ENCODE peak calls at places on chromosomes 3 and 15, in five cellular contexts. One of them, this sample, is unnamed.

GRCh38 chr15:68431792-68432401 is at the start of gene ITGA11:
- DNase-seq in progenitor cell of endocrine pancreas: peak
- DNase-seq in stimulated activated CD4-positive, alpha-beta T cell treated with anti-CD3 and anti-CD28 coated beads, TNF-alpha, amount 100 ng/mL, for 24 hours: no peak
- DNase-seq in stimulated activated CD8-positive, alpha-beta memory T cell treated with anti-CD3 and anti-CD28 coated beads, Interleukin-4, amount 100 ng/mL, for 48 hours: peak
- DNase-seq in heart left ventricle: peak
- DNase-seq in this sample: no peak

GRCh38 chr15:48471073-48471472 is 139.8 kb downstream of the DUT start:
- DNase-seq in progenitor cell of endocrine pancreas: no peak
- DNase-seq in heart left ventricle: no peak
- DNase-seq in stimulated activated CD8-positive, alpha-beta memory T cell treated with anti-CD3 and anti-CD28 coated beads, Interleukin-4, amount 100 ng/mL, for 48 hours: no peak
- DNase-seq in stimulated activated CD4-positive, alpha-beta T cell treated with anti-CD3 and anti-CD28 coated beads, TNF-alpha, amount 100 ng/mL, for 24 hours: no peak
- DNase-seq in this sample: no peak

GRCh38 chr3:178072391-178072790 is 463.8 kb upstream of the KCNMB2 start:
- DNase-seq in stimulated activated CD8-positive, alpha-beta memory T cell treated with anti-CD3 and anti-CD28 coated beads, Interleukin-4, amount 100 ng/mL, for 48 hours: no peak
- DNase-seq in stimulated activated CD4-positive, alpha-beta T cell treated with anti-CD3 and anti-CD28 coated beads, TNF-alpha, amount 100 ng/mL, for 24 hours: no peak
- DNase-seq in progenitor cell of endocrine pancreas: no peak
- DNase-seq in heart left ventricle: no peak
- DNase-seq in this sample: no peak

GRCh38 chr15:66706225-66706732 is 4.2 kb downstream of the SMAD6 start:
- DNase-seq in progenitor cell of endocrine pancreas: no peak
- DNase-seq in stimulated activated CD8-positive, alpha-beta memory T cell treated with anti-CD3 and anti-CD28 coated beads, Interleukin-4, amount 100 ng/mL, for 48 hours: no peak
- DNase-seq in heart left ventricle: peak
- DNase-seq in stimulated activated CD4-positive, alpha-beta T cell treated with anti-CD3 and anti-CD28 coated beads, TNF-alpha, amount 100 ng/mL, for 24 hours: no peak
- DNase-seq in this sample: no peak

GRCh38 chr3:197003461-197004385 is 25.9 kb downstream of the MELTF start:
- DNase-seq in stimulated activated CD8-positive, alpha-beta memory T cell treated with anti-CD3 and anti-CD28 coated beads, Interleukin-4, amount 100 ng/mL, for 48 hours: peak
- DNase-seq in heart left ventricle: no peak
- DNase-seq in stimulated activated CD4-positive, alpha-beta T cell treated with anti-CD3 and anti-CD28 coated beads, TNF-alpha, amount 100 ng/mL, for 24 hours: no peak
- DNase-seq in progenitor cell of endocrine pancreas: no peak
- DNase-seq in this sample: no peak

GRCh38 chr3:52006017-52006819 is 10.5 kb upstream of the RPL29 start:
- DNase-seq in stimulated activated CD4-positive, alpha-beta T cell treated with anti-CD3 and anti-CD28 coated beads, TNF-alpha, amount 100 ng/mL, for 24 hours: no peak
- DNase-seq in heart left ventricle: no peak
- DNase-seq in progenitor cell of endocrine pancreas: no peak
- DNase-seq in stimulated activated CD8-positive, alpha-beta memory T cell treated with anti-CD3 and anti-CD28 coated beads, Interleukin-4, amount 100 ng/mL, for 48 hours: no peak
- DNase-seq in this sample: no peak

GRCh38 chr3:114080201-114080600 is 23.7 kb downstream of the QTRT2 start:
- DNase-seq in stimulated activated CD4-positive, alpha-beta T cell treated with anti-CD3 and anti-CD28 coated beads, TNF-alpha, amount 100 ng/mL, for 24 hours: no peak
- DNase-seq in stimulated activated CD8-positive, alpha-beta memory T cell treated with anti-CD3 and anti-CD28 coated beads, Interleukin-4, amount 100 ng/mL, for 48 hours: no peak
- DNase-seq in heart left ventricle: no peak
- DNase-seq in progenitor cell of endocrine pancreas: no peak
- DNase-seq in this sample: no peak

GRCh38 chr15:73601449-73602425 is 31.5 kb downstream of the NPTN start:
- DNase-seq in heart left ventricle: no peak
- DNase-seq in stimulated activated CD8-positive, alpha-beta memory T cell treated with anti-CD3 and anti-CD28 coated beads, Interleukin-4, amount 100 ng/mL, for 48 hours: no peak
- DNase-seq in progenitor cell of endocrine pancreas: no peak
- DNase-seq in stimulated activated CD4-positive, alpha-beta T cell treated with anti-CD3 and anti-CD28 coated beads, TNF-alpha, amount 100 ng/mL, for 24 hours: no peak
- DNase-seq in this sample: no peak

GRCh38 chr15:69132935-69133861 is 27.2 kb upstream of the GLCE start:
- DNase-seq in stimulated activated CD4-positive, alpha-beta T cell treated with anti-CD3 and anti-CD28 coated beads, TNF-alpha, amount 100 ng/mL, for 24 hours: no peak
- DNase-seq in stimulated activated CD8-positive, alpha-beta memory T cell treated with anti-CD3 and anti-CD28 coated beads, Interleukin-4, amount 100 ng/mL, for 48 hours: no peak
- DNase-seq in heart left ventricle: no peak
- DNase-seq in progenitor cell of endocrine pancreas: no peak
- DNase-seq in this sample: no peak

GRCh38 chr3:122100591-122101491 is 45.7 kb downstream of the CD86 start:
- DNase-seq in heart left ventricle: no peak
- DNase-seq in stimulated activated CD4-positive, alpha-beta T cell treated with anti-CD3 and anti-CD28 coated beads, TNF-alpha, amount 100 ng/mL, for 24 hours: peak
- DNase-seq in stimulated activated CD8-positive, alpha-beta memory T cell treated with anti-CD3 and anti-CD28 coated beads, Interleukin-4, amount 100 ng/mL, for 48 hours: peak
- DNase-seq in progenitor cell of endocrine pancreas: no peak
- DNase-seq in this sample: no peak

GRCh38 chr3:113252553-113252952 is 41.2 kb downstream of the BOC start:
- DNase-seq in heart left ventricle: no peak
- DNase-seq in stimulated activated CD4-positive, alpha-beta T cell treated with anti-CD3 and anti-CD28 coated beads, TNF-alpha, amount 100 ng/mL, for 24 hours: no peak
- DNase-seq in progenitor cell of endocrine pancreas: no peak
- DNase-seq in stimulated activated CD8-positive, alpha-beta memory T cell treated with anti-CD3 and anti-CD28 coated beads, Interleukin-4, amount 100 ng/mL, for 48 hours: no peak
- DNase-seq in this sample: no peak

GRCh38 chr3:39814007-39814406 is 4.6 kb downstream of the MYRIP start:
- DNase-seq in stimulated activated CD8-positive, alpha-beta memory T cell treated with anti-CD3 and anti-CD28 coated beads, Interleukin-4, amount 100 ng/mL, for 48 hours: no peak
- DNase-seq in progenitor cell of endocrine pancreas: no peak
- DNase-seq in heart left ventricle: no peak
- DNase-seq in stimulated activated CD4-positive, alpha-beta T cell treated with anti-CD3 and anti-CD28 coated beads, TNF-alpha, amount 100 ng/mL, for 24 hours: no peak
- DNase-seq in this sample: no peak

GRCh38 chr3:18363367-18363766 is 61.8 kb downstream of the SATB1 start:
- DNase-seq in heart left ventricle: no peak
- DNase-seq in stimulated activated CD4-positive, alpha-beta T cell treated with anti-CD3 and anti-CD28 coated beads, TNF-alpha, amount 100 ng/mL, for 24 hours: no peak
- DNase-seq in progenitor cell of endocrine pancreas: no peak
- DNase-seq in stimulated activated CD8-positive, alpha-beta memory T cell treated with anti-CD3 and anti-CD28 coated beads, Interleukin-4, amount 100 ng/mL, for 48 hours: no peak
- DNase-seq in this sample: no peak

GRCh38 chr3:53040361-53040820 is 5.5 kb downstream of the SFMBT1 start:
- DNase-seq in stimulated activated CD4-positive, alpha-beta T cell treated with anti-CD3 and anti-CD28 coated beads, TNF-alpha, amount 100 ng/mL, for 24 hours: no peak
- DNase-seq in heart left ventricle: no peak
- DNase-seq in stimulated activated CD8-positive, alpha-beta memory T cell treated with anti-CD3 and anti-CD28 coated beads, Interleukin-4, amount 100 ng/mL, for 48 hours: no peak
- DNase-seq in progenitor cell of endocrine pancreas: no peak
- DNase-seq in this sample: no peak

GRCh38 chr3:3605181-3605580 is 194.1 kb upstream of the LRRN1 start:
- DNase-seq in stimulated activated CD8-positive, alpha-beta memory T cell treated with anti-CD3 and anti-CD28 coated beads, Interleukin-4, amount 100 ng/mL, for 48 hours: no peak
- DNase-seq in stimulated activated CD4-positive, alpha-beta T cell treated with anti-CD3 and anti-CD28 coated beads, TNF-alpha, amount 100 ng/mL, for 24 hours: no peak
- DNase-seq in heart left ventricle: no peak
- DNase-seq in progenitor cell of endocrine pancreas: no peak
- DNase-seq in this sample: no peak

GRCh38 chr3:110905096-110905495 is 166.5 kb upstream of the NECTIN3 start:
- DNase-seq in progenitor cell of endocrine pancreas: no peak
- DNase-seq in stimulated activated CD4-positive, alpha-beta T cell treated with anti-CD3 and anti-CD28 coated beads, TNF-alpha, amount 100 ng/mL, for 24 hours: no peak
- DNase-seq in heart left ventricle: no peak
- DNase-seq in stimulated activated CD8-positive, alpha-beta memory T cell treated with anti-CD3 and anti-CD28 coated beads, Interleukin-4, amount 100 ng/mL, for 48 hours: no peak
- DNase-seq in this sample: no peak

GRCh38 chr3:137116619-137117018 is 158.8 kb downstream of the IL20RB start:
- DNase-seq in heart left ventricle: no peak
- DNase-seq in stimulated activated CD8-positive, alpha-beta memory T cell treated with anti-CD3 and anti-CD28 coated beads, Interleukin-4, amount 100 ng/mL, for 48 hours: no peak
- DNase-seq in stimulated activated CD4-positive, alpha-beta T cell treated with anti-CD3 and anti-CD28 coated beads, TNF-alpha, amount 100 ng/mL, for 24 hours: no peak
- DNase-seq in progenitor cell of endocrine pancreas: no peak
- DNase-seq in this sample: no peak

GRCh38 chr3:134038716-134039115 is 9.0 kb upstream of the SLCO2A1 start:
- DNase-seq in stimulated activated CD8-positive, alpha-beta memory T cell treated with anti-CD3 and anti-CD28 coated beads, Interleukin-4, amount 100 ng/mL, for 48 hours: no peak
- DNase-seq in stimulated activated CD4-positive, alpha-beta T cell treated with anti-CD3 and anti-CD28 coated beads, TNF-alpha, amount 100 ng/mL, for 24 hours: no peak
- DNase-seq in progenitor cell of endocrine pancreas: no peak
- DNase-seq in heart left ventricle: no peak
- DNase-seq in this sample: no peak

GRCh38 chr3:194508486-194509449 is 22.0 kb upstream of the ATP13A3 start:
- DNase-seq in stimulated activated CD4-positive, alpha-beta T cell treated with anti-CD3 and anti-CD28 coated beads, TNF-alpha, amount 100 ng/mL, for 24 hours: no peak
- DNase-seq in heart left ventricle: no peak
- DNase-seq in stimulated activated CD8-positive, alpha-beta memory T cell treated with anti-CD3 and anti-CD28 coated beads, Interleukin-4, amount 100 ng/mL, for 48 hours: no peak
- DNase-seq in progenitor cell of endocrine pancreas: no peak
- DNase-seq in this sample: no peak

GRCh38 chr15:45199136-45199810 is 11.5 kb upstream of the SHF start:
- DNase-seq in heart left ventricle: no peak
- DNase-seq in stimulated activated CD8-positive, alpha-beta memory T cell treated with anti-CD3 and anti-CD28 coated beads, Interleukin-4, amount 100 ng/mL, for 48 hours: peak
- DNase-seq in progenitor cell of endocrine pancreas: no peak
- DNase-seq in stimulated activated CD4-positive, alpha-beta T cell treated with anti-CD3 and anti-CD28 coated beads, TNF-alpha, amount 100 ng/mL, for 24 hours: no peak
- DNase-seq in this sample: peak

GRCh38 chr3:37174532-37175126 is at the start of gene LRRFIP2:
- DNase-seq in progenitor cell of endocrine pancreas: no peak
- DNase-seq in heart left ventricle: no peak
- DNase-seq in stimulated activated CD8-positive, alpha-beta memory T cell treated with anti-CD3 and anti-CD28 coated beads, Interleukin-4, amount 100 ng/mL, for 48 hours: no peak
- DNase-seq in stimulated activated CD4-positive, alpha-beta T cell treated with anti-CD3 and anti-CD28 coated beads, TNF-alpha, amount 100 ng/mL, for 24 hours: no peak
- DNase-seq in this sample: no peak

GRCh38 chr3:20185364-20185732 is 658 bp downstream of the SGO1 start:
- DNase-seq in stimulated activated CD4-positive, alpha-beta T cell treated with anti-CD3 and anti-CD28 coated beads, TNF-alpha, amount 100 ng/mL, for 24 hours: no peak
- DNase-seq in progenitor cell of endocrine pancreas: no peak
- DNase-seq in heart left ventricle: no peak
- DNase-seq in stimulated activated CD8-positive, alpha-beta memory T cell treated with anti-CD3 and anti-CD28 coated beads, Interleukin-4, amount 100 ng/mL, for 48 hours: peak
- DNase-seq in this sample: no peak

GRCh38 chr3:33174711-33175409 is 43.8 kb downstream of the SUSD5 start:
- DNase-seq in progenitor cell of endocrine pancreas: no peak
- DNase-seq in heart left ventricle: no peak
- DNase-seq in stimulated activated CD4-positive, alpha-beta T cell treated with anti-CD3 and anti-CD28 coated beads, TNF-alpha, amount 100 ng/mL, for 24 hours: no peak
- DNase-seq in stimulated activated CD8-positive, alpha-beta memory T cell treated with anti-CD3 and anti-CD28 coated beads, Interleukin-4, amount 100 ng/mL, for 48 hours: no peak
- DNase-seq in this sample: no peak

GRCh38 chr3:112333002-112333385 is at the start of gene CD200:
- DNase-seq in stimulated activated CD4-positive, alpha-beta T cell treated with anti-CD3 and anti-CD28 coated beads, TNF-alpha, amount 100 ng/mL, for 24 hours: peak
- DNase-seq in stimulated activated CD8-positive, alpha-beta memory T cell treated with anti-CD3 and anti-CD28 coated beads, Interleukin-4, amount 100 ng/mL, for 48 hours: peak
- DNase-seq in heart left ventricle: peak
- DNase-seq in progenitor cell of endocrine pancreas: peak
- DNase-seq in this sample: peak

GRCh38 chr3:82496890-82497560 is 735.6 kb upstream of the GBE1 start:
- DNase-seq in progenitor cell of endocrine pancreas: no peak
- DNase-seq in stimulated activated CD8-positive, alpha-beta memory T cell treated with anti-CD3 and anti-CD28 coated beads, Interleukin-4, amount 100 ng/mL, for 48 hours: no peak
- DNase-seq in heart left ventricle: no peak
- DNase-seq in stimulated activated CD4-positive, alpha-beta T cell treated with anti-CD3 and anti-CD28 coated beads, TNF-alpha, amount 100 ng/mL, for 24 hours: no peak
- DNase-seq in this sample: no peak

GRCh38 chr15:30906366-30906765 is 2.7 kb downstream of the FAN1 start:
- DNase-seq in stimulated activated CD8-positive, alpha-beta memory T cell treated with anti-CD3 and anti-CD28 coated beads, Interleukin-4, amount 100 ng/mL, for 48 hours: no peak
- DNase-seq in heart left ventricle: no peak
- DNase-seq in progenitor cell of endocrine pancreas: no peak
- DNase-seq in stimulated activated CD4-positive, alpha-beta T cell treated with anti-CD3 and anti-CD28 coated beads, TNF-alpha, amount 100 ng/mL, for 24 hours: no peak
- DNase-seq in this sample: no peak

GRCh38 chr3:41362638-41363559 is 163.6 kb downstream of the CTNNB1 start:
- DNase-seq in stimulated activated CD4-positive, alpha-beta T cell treated with anti-CD3 and anti-CD28 coated beads, TNF-alpha, amount 100 ng/mL, for 24 hours: no peak
- DNase-seq in progenitor cell of endocrine pancreas: no peak
- DNase-seq in stimulated activated CD8-positive, alpha-beta memory T cell treated with anti-CD3 and anti-CD28 coated beads, Interleukin-4, amount 100 ng/mL, for 48 hours: no peak
- DNase-seq in heart left ventricle: no peak
- DNase-seq in this sample: no peak

GRCh38 chr3:108471346-108471935 is 39.0 kb downstream of the MYH15 start:
- DNase-seq in stimulated activated CD4-positive, alpha-beta T cell treated with anti-CD3 and anti-CD28 coated beads, TNF-alpha, amount 100 ng/mL, for 24 hours: no peak
- DNase-seq in heart left ventricle: no peak
- DNase-seq in progenitor cell of endocrine pancreas: no peak
- DNase-seq in stimulated activated CD8-positive, alpha-beta memory T cell treated with anti-CD3 and anti-CD28 coated beads, Interleukin-4, amount 100 ng/mL, for 48 hours: no peak
- DNase-seq in this sample: no peak

GRCh38 chr15:57153140-57153539 is 223.2 kb upstream of the CGNL1 start:
- DNase-seq in stimulated activated CD8-positive, alpha-beta memory T cell treated with anti-CD3 and anti-CD28 coated beads, Interleukin-4, amount 100 ng/mL, for 48 hours: no peak
- DNase-seq in heart left ventricle: no peak
- DNase-seq in stimulated activated CD4-positive, alpha-beta T cell treated with anti-CD3 and anti-CD28 coated beads, TNF-alpha, amount 100 ng/mL, for 24 hours: no peak
- DNase-seq in progenitor cell of endocrine pancreas: no peak
- DNase-seq in this sample: no peak

GRCh38 chr3:7508821-7509220 is 647.9 kb downstream of the GRM7 start:
- DNase-seq in progenitor cell of endocrine pancreas: no peak
- DNase-seq in stimulated activated CD8-positive, alpha-beta memory T cell treated with anti-CD3 and anti-CD28 coated beads, Interleukin-4, amount 100 ng/mL, for 48 hours: no peak
- DNase-seq in heart left ventricle: no peak
- DNase-seq in stimulated activated CD4-positive, alpha-beta T cell treated with anti-CD3 and anti-CD28 coated beads, TNF-alpha, amount 100 ng/mL, for 24 hours: no peak
- DNase-seq in this sample: no peak

GRCh38 chr15:70447927-70448698 is 315.2 kb downstream of the UACA start:
- DNase-seq in heart left ventricle: peak
- DNase-seq in progenitor cell of endocrine pancreas: no peak
- DNase-seq in stimulated activated CD4-positive, alpha-beta T cell treated with anti-CD3 and anti-CD28 coated beads, TNF-alpha, amount 100 ng/mL, for 24 hours: no peak
- DNase-seq in stimulated activated CD8-positive, alpha-beta memory T cell treated with anti-CD3 and anti-CD28 coated beads, Interleukin-4, amount 100 ng/mL, for 48 hours: peak
- DNase-seq in this sample: peak

GRCh38 chr15:45376300-45376928 is 1.9 kb downstream of the GATM start:
- DNase-seq in stimulated activated CD8-positive, alpha-beta memory T cell treated with anti-CD3 and anti-CD28 coated beads, Interleukin-4, amount 100 ng/mL, for 48 hours: no peak
- DNase-seq in heart left ventricle: no peak
- DNase-seq in stimulated activated CD4-positive, alpha-beta T cell treated with anti-CD3 and anti-CD28 coated beads, TNF-alpha, amount 100 ng/mL, for 24 hours: no peak
- DNase-seq in progenitor cell of endocrine pancreas: no peak
- DNase-seq in this sample: no peak

GRCh38 chr3:126883241-126883640 is 99.7 kb upstream of the PLXNA1 start:
- DNase-seq in progenitor cell of endocrine pancreas: no peak
- DNase-seq in stimulated activated CD4-positive, alpha-beta T cell treated with anti-CD3 and anti-CD28 coated beads, TNF-alpha, amount 100 ng/mL, for 24 hours: no peak
- DNase-seq in stimulated activated CD8-positive, alpha-beta memory T cell treated with anti-CD3 and anti-CD28 coated beads, Interleukin-4, amount 100 ng/mL, for 48 hours: no peak
- DNase-seq in heart left ventricle: no peak
- DNase-seq in this sample: no peak

GRCh38 chr15:68310811-68311463 is 33.4 kb downstream of the FEM1B start:
- DNase-seq in heart left ventricle: no peak
- DNase-seq in progenitor cell of endocrine pancreas: no peak
- DNase-seq in stimulated activated CD8-positive, alpha-beta memory T cell treated with anti-CD3 and anti-CD28 coated beads, Interleukin-4, amount 100 ng/mL, for 48 hours: no peak
- DNase-seq in stimulated activated CD4-positive, alpha-beta T cell treated with anti-CD3 and anti-CD28 coated beads, TNF-alpha, amount 100 ng/mL, for 24 hours: no peak
- DNase-seq in this sample: no peak

This sample was measured in effector CD8-positive, alpha-beta T cell.